ENCODE peak calls at places on chromosomes 1 and 21, in eight cellular contexts. One of them, this sample, is unnamed.

GRCh38 chr1:119549719-119550141 is 42.7 kb downstream of the HSD3B1 start:
- DNase-seq in NAMALWA: peak; percentile 70
- DNase-seq in AG08395: peak; percentile 31
- DNase-seq in stimulated activated CD8-positive, alpha-beta memory T cell treated with anti-CD3 and anti-CD28 coated beads, Interleukin-15, amount 100 ng/mL, for 24 hours: no peak
- DNase-seq in T-cell: no peak
- DNase-seq in hypothalamus: peak; percentile 6
- DNase-seq in GM06990: no peak
- DNase-seq in NCI-H69: peak; percentile 65
- DNase-seq in this sample: peak; percentile 82

GRCh38 chr1:3676581-3677410 is 24.5 kb downstream of the TP73 start:
- DNase-seq in NCI-H69: no peak
- DNase-seq in GM06990: peak; percentile 92
- DNase-seq in T-cell: no peak
- DNase-seq in hypothalamus: no peak
- DNase-seq in AG08395: no peak
- DNase-seq in stimulated activated CD8-positive, alpha-beta memory T cell treated with anti-CD3 and anti-CD28 coated beads, Interleukin-15, amount 100 ng/mL, for 24 hours: no peak
- DNase-seq in NAMALWA: peak; percentile 73
- DNase-seq in this sample: no peak

GRCh38 chr1:212260557-212261342 is 24.5 kb upstream of the PPP2R5A start:
- DNase-seq in AG08395: no peak
- DNase-seq in hypothalamus: no peak
- DNase-seq in NAMALWA: no peak
- DNase-seq in NCI-H69: peak; percentile 74
- DNase-seq in stimulated activated CD8-positive, alpha-beta memory T cell treated with anti-CD3 and anti-CD28 coated beads, Interleukin-15, amount 100 ng/mL, for 24 hours: no peak
- DNase-seq in T-cell: no peak
- DNase-seq in GM06990: no peak
- DNase-seq in this sample: no peak

GRCh38 chr21:39568380-39568779 is 44.4 kb upstream of the B3GALT5 start:
- DNase-seq in NAMALWA: no peak
- DNase-seq in NCI-H69: no peak
- DNase-seq in T-cell: no peak
- DNase-seq in GM06990: no peak
- DNase-seq in stimulated activated CD8-positive, alpha-beta memory T cell treated with anti-CD3 and anti-CD28 coated beads, Interleukin-15, amount 100 ng/mL, for 24 hours: no peak
- DNase-seq in AG08395: no peak
- DNase-seq in hypothalamus: no peak
- DNase-seq in this sample: no peak

GRCh38 chr1:33709780-33710713 is 153.8 kb upstream of the HMGB4 start:
- DNase-seq in NCI-H69: peak; percentile 15
- DNase-seq in NAMALWA: no peak
- DNase-seq in T-cell: no peak
- DNase-seq in AG08395: peak; percentile 74
- DNase-seq in hypothalamus: no peak
- DNase-seq in GM06990: no peak
- DNase-seq in stimulated activated CD8-positive, alpha-beta memory T cell treated with anti-CD3 and anti-CD28 coated beads, Interleukin-15, amount 100 ng/mL, for 24 hours: no peak
- DNase-seq in this sample: peak; percentile 65

GRCh38 chr21:43361493-43362296 is 65.2 kb downstream of the SIK1 start:
- DNase-seq in NAMALWA: peak; percentile 91
- DNase-seq in stimulated activated CD8-positive, alpha-beta memory T cell treated with anti-CD3 and anti-CD28 coated beads, Interleukin-15, amount 100 ng/mL, for 24 hours: no peak
- DNase-seq in GM06990: peak; percentile 81
- DNase-seq in AG08395: peak; percentile 56
- DNase-seq in hypothalamus: no peak
- DNase-seq in T-cell: peak; percentile 60
- DNase-seq in NCI-H69: peak; percentile 66
- DNase-seq in this sample: no peak

GRCh38 chr1:207917086-207917485 is 6.2 kb upstream of the CD34 start:
- DNase-seq in T-cell: no peak
- DNase-seq in NCI-H69: no peak
- DNase-seq in stimulated activated CD8-positive, alpha-beta memory T cell treated with anti-CD3 and anti-CD28 coated beads, Interleukin-15, amount 100 ng/mL, for 24 hours: no peak
- DNase-seq in GM06990: no peak
- DNase-seq in AG08395: no peak
- DNase-seq in hypothalamus: no peak
- DNase-seq in NAMALWA: no peak
- DNase-seq in this sample: no peak

GRCh38 chr1:154964359-154964758 is 2.8 kb upstream of the PYGO2 start:
- DNase-seq in stimulated activated CD8-positive, alpha-beta memory T cell treated with anti-CD3 and anti-CD28 coated beads, Interleukin-15, amount 100 ng/mL, for 24 hours: no peak
- DNase-seq in NCI-H69: no peak
- DNase-seq in NAMALWA: no peak
- DNase-seq in GM06990: no peak
- DNase-seq in T-cell: no peak
- DNase-seq in hypothalamus: no peak
- DNase-seq in AG08395: no peak
- DNase-seq in this sample: no peak

GRCh38 chr1:230797376-230798186 is 50.4 kb downstream of the CAPN9 start:
- DNase-seq in GM06990: no peak
- DNase-seq in NAMALWA: peak; percentile 34
- DNase-seq in NCI-H69: peak; percentile 57
- DNase-seq in hypothalamus: peak; percentile 33
- DNase-seq in AG08395: peak; percentile 78
- DNase-seq in stimulated activated CD8-positive, alpha-beta memory T cell treated with anti-CD3 and anti-CD28 coated beads, Interleukin-15, amount 100 ng/mL, for 24 hours: no peak
- DNase-seq in T-cell: no peak
- DNase-seq in this sample: peak; percentile 83

GRCh38 chr1:2520206-2520605 is 6.2 kb downstream of the PANK4 start:
- DNase-seq in T-cell: no peak
- DNase-seq in GM06990: no peak
- DNase-seq in AG08395: no peak
- DNase-seq in NCI-H69: no peak
- DNase-seq in NAMALWA: no peak
- DNase-seq in hypothalamus: no peak
- DNase-seq in stimulated activated CD8-positive, alpha-beta memory T cell treated with anti-CD3 and anti-CD28 coated beads, Interleukin-15, amount 100 ng/mL, for 24 hours: no peak
- DNase-seq in this sample: no peak

GRCh38 chr1:177798614-177799013 is 171.2 kb downstream of the SEC16B start:
- DNase-seq in T-cell: no peak
- DNase-seq in GM06990: no peak
- DNase-seq in NCI-H69: no peak
- DNase-seq in AG08395: no peak
- DNase-seq in hypothalamus: no peak
- DNase-seq in NAMALWA: no peak
- DNase-seq in stimulated activated CD8-positive, alpha-beta memory T cell treated with anti-CD3 and anti-CD28 coated beads, Interleukin-15, amount 100 ng/mL, for 24 hours: no peak
- DNase-seq in this sample: no peak

GRCh38 chr1:36099681-36100341 is 11.1 kb downstream of the ADPRS start:
- DNase-seq in GM06990: peak; percentile 75
- DNase-seq in AG08395: peak; percentile 73
- DNase-seq in stimulated activated CD8-positive, alpha-beta memory T cell treated with anti-CD3 and anti-CD28 coated beads, Interleukin-15, amount 100 ng/mL, for 24 hours: peak; percentile 61
- DNase-seq in NAMALWA: peak; percentile 76
- DNase-seq in hypothalamus: peak; percentile 27
- DNase-seq in NCI-H69: peak; percentile 66
- DNase-seq in T-cell: peak; percentile 54
- DNase-seq in this sample: peak; percentile 92

This sample was measured in NCI-H82.